ENCODE peak calls at places on chromosomes 16 and 17, in six cellular contexts. H is lower leg skin, L is MM.1S, J is cardiac fibroblast, C is foreskin keratinocyte, A is lung. R is an unnamed sample.
A peak's percentile ranks its signal among the peaks of the same experiment; 100 is the strongest.

GRCh38 chr17:40338058-40338457 is 26.5 kb downstream of the GJD3 start:
- DNase-seq in J (no peak), L (no peak), A (no peak), H (no peak), C (no peak), R (no peak)

GRCh38 chr16:81717662-81718189 is 61.4 kb upstream of the PLCG2 start:
- DNase-seq in J (peak; percentile 36), L (no peak), H (no peak), A (no peak), C (no peak), R (no peak)

GRCh38 chr16:75322706-75323105 is 71.3 kb upstream of the BCAR1 start:
- DNase-seq in A (no peak), H (no peak), L (no peak), C (peak; percentile 69), J (peak; percentile 67), R (no peak)

GRCh38 chr17:66829883-66830282 is 5.0 kb upstream of the CACNG5 start:
- DNase-seq in J (no peak), L (no peak), A (no peak), H (no peak), C (no peak), R (no peak)

GRCh38 chr16:50800074-50800473 is 58.2 kb downstream of the CYLD start:
- DNase-seq in A (no peak), L (no peak), H (no peak), C (no peak), J (no peak), R (no peak)

GRCh38 chr16:86573646-86574508 is 4.5 kb upstream of the FOXL1 start:
- DNase-seq in H (no peak), A (no peak), J (no peak), C (no peak), L (no peak), R (no peak)

GRCh38 chr16:51577621-51578303 is 426.7 kb upstream of the SALL1 start:
- DNase-seq in H (no peak), C (peak; percentile 97), L (no peak), A (no peak), J (no peak), R (no peak)

GRCh38 chr16:57273826-57274225 is 10.6 kb downstream of the PLLP start:
- DNase-seq in A (no peak), J (no peak), H (no peak), C (no peak), L (no peak), R (no peak)

GRCh38 chr16:19138601-19139000 is 24.8 kb downstream of the ITPRIPL2 start:
- DNase-seq in C (peak; percentile 80), H (peak; percentile 96), A (peak; percentile 66), J (peak; percentile 64), L (no peak), R (no peak)

GRCh38 chr17:58184986-58185761 is 7.4 kb upstream of the EPX start:
- DNase-seq in A (no peak), H (no peak), J (no peak), C (no peak), L (no peak), R (no peak)
- TF ChIP-seq CTCF in A (no peak), H (no peak), J (no peak), C (no peak), L (no peak), R (no peak)

GRCh38 chr17:74863420-74864296 is 4.0 kb upstream of the GRIN2C start:
- DNase-seq in J (no peak), A (no peak), C (no peak), L (no peak), H (no peak), R (no peak)

GRCh38 chr17:74862919-74863318 is 3.2 kb upstream of the GRIN2C start:
- DNase-seq in J (no peak), L (no peak), C (no peak), H (no peak), A (no peak), R (no peak)

GRCh38 chr17:74860999-74861553 is 1.4 kb upstream of the GRIN2C start:
- DNase-seq in C (no peak), L (no peak), H (no peak), J (no peak), A (no peak), R (no peak)

GRCh38 chr17:74861554-74862107 is 1.9 kb upstream of the GRIN2C start:
- DNase-seq in L (no peak), A (no peak), J (no peak), H (no peak), C (no peak), R (no peak)

DNA sequence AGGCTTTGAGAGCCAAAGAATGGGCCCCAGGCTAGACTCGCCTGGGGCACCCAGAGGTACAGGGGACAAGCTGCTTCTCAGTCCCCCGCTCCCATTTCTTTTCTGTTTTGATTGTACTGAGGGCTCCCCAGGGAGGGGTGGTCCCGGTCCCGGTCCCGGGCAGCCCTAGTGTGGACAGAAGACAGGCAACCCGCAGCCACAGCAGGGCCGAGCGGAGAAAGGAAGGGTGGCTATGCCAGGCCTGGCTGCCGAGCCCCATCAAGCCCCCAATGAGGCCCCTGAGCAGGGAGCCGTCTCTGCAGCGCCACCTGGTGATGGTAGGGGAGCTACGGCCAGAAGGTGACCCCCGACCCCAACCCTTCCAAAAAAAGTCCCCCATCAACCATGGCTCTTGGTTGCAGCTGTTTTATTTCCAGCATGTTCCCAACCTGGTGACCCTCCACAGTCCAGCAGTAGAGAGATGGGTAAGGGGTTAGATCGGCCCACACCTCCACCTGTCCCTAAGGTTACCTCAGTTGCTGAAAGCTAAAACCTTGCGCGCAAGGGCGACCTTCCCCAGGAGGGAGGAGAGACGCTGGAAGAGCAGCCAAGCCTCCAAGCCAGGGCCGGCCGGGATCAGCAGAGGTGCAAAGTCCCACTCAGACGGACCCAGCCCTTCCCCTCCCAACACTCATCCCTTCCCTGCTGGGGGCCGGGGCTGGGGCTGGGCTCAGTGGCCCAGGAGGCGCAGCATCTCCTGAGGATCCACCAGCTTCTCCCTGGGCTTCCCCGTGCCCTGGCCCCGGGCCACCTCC is 2.6 kb upstream of the GRIN2C start:
- DNase-seq in J (peak; percentile 41), H (no peak), A (peak; percentile 68), L (peak; percentile 62), C (no peak), R (peak; percentile 74)
- TF ChIP-seq CTCF in J (peak; percentile 68), H (peak; percentile 33), A (peak; percentile 28), L (peak; percentile 75), C (peak; percentile 66), R (peak; percentile 69)

GRCh38 chr17:10357768-10358167 is 15.0 kb downstream of the MYH13 start:
- DNase-seq in H (no peak), L (peak; percentile 10), J (no peak), C (no peak), A (no peak), R (peak; percentile 50)
- TF ChIP-seq CTCF in H (no peak), L (peak; percentile 45), J (peak; percentile 42), C (peak; percentile 49), A (peak; percentile 11), R (peak; percentile 50)

DNA sequence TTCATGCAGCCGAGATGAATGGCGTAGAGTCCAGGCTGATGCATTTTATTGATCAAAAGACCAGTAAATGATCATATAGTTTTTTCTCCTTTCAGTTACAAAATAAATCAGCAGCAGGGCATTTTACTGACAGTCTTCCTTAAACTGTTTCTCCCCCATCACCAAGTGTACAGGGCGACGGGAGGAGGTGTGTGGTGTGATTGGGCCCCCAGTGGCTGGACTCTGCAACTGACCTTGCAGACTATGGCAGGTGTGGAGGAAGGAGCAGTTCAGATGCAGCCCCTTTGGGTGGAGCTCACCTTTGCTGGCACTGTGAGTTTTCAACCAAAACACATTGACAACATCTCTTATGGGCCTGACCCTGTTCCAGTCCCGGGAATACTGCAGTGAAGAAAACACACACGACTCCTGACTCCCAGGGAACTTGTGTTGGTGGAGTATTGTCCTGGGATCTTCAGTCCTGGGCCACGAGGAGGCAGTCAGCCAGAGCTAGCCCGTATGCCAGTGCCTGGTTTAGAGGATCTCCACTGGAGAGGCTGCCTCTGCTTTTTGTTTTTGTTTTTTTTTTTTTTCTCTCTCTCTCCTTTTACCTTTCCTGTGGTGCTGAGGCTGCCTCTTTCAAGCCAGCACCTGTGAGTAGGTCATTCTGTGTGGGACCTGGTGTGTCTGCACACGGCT is 29.8 kb downstream of the KIAA0513 start:
- DNase-seq in A (no peak), J (no peak), C (no peak), L (no peak), H (no peak), R (no peak)
- TF ChIP-seq CTCF in A (no peak), J (peak; percentile 27), C (no peak), L (no peak), H (no peak), R (peak; percentile 22)

GRCh38 chr17:48502312-48502711 is 28.5 kb downstream of the HOXB1 start:
- DNase-seq in L (no peak), A (no peak), H (no peak), J (no peak), C (no peak), R (no peak)

GRCh38 chr17:48502901-48503300 is 27.9 kb downstream of the HOXB1 start:
- DNase-seq in L (no peak), J (no peak), H (no peak), A (no peak), C (no peak), R (no peak)

GRCh38 chr17:48499743-48500434 is 30.9 kb downstream of the HOXB1 start:
- DNase-seq in C (no peak), L (no peak), J (no peak), H (no peak), A (no peak), R (no peak)

GRCh38 chr17:48499248-48499647 is 31.6 kb downstream of the HOXB1 start:
- DNase-seq in C (peak; percentile 44), J (peak; percentile 76), H (no peak), L (no peak), A (no peak), R (no peak)

GRCh38 chr17:48500435-48501426 is 30.1 kb downstream of the HOXB1 start:
- DNase-seq in A (no peak), L (no peak), H (no peak), J (peak; percentile 50), C (no peak), R (no peak)
- TF ChIP-seq CTCF in A (no peak), L (no peak), H (no peak), J (no peak), C (no peak), R (peak; percentile 22)

DNA sequence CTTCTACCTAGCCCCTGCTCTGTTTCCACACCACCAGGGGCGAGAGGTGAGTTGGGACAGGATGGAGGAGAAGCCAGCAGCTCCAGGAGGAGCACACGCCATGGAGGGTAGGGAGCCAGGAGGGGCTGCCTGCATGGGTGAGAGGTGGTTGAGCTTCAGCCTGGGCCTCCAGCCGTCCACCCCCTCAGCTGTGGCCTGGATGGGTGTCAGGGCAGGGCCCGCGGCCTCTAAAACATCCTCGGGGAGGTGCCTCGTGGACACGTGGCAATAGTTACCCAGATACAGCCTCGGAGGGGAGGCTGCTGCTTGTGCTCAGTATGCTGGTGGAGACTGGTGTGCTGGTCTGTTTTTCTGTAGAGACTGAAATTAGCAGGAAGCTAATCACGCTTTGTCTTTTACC is 104.7 kb upstream of the GSE1 start:
- DNase-seq in A (no peak), H (no peak), L (no peak), C (no peak), J (no peak), R (no peak)
- TF ChIP-seq CTCF in A (no peak), H (no peak), L (no peak), C (no peak), J (no peak), R (no peak)